ENCODE peak calls at places on chromosomes 4 and X, in four cellular contexts. One of them, this sample, is unnamed.

GRCh38 chr4:120801171-120801758 is 121.3 kb downstream of the PRDM5 start:
- DNase-seq in IMR-90: peak; percentile 78
- DNase-seq in H9: no peak
- DNase-seq in H1: no peak
- DNase-seq in this sample: no peak

GRCh38 chrX:147378767-147379166 is 533.0 kb upstream of the FMR1 start:
- DNase-seq in IMR-90: no peak
- DNase-seq in H9: no peak
- DNase-seq in H1: no peak
- DNase-seq in this sample: no peak

GRCh38 chr4:123363729-123364128 is 32.9 kb upstream of the SPRY1 start:
- DNase-seq in IMR-90: no peak
- DNase-seq in H9: no peak
- DNase-seq in H1: no peak
- DNase-seq in this sample: no peak

GRCh38 chr4:108874806-108875205 is 112.0 kb upstream of the ETNPPL start:
- DNase-seq in IMR-90: no peak
- DNase-seq in H9: no peak
- DNase-seq in H1: no peak
- DNase-seq in this sample: peak; percentile 74

GRCh38 chr4:186699298-186699697 is 24.4 kb downstream of the FAT1 start:
- DNase-seq in IMR-90: peak; percentile 22
- DNase-seq in H9: no peak
- DNase-seq in H1: no peak
- DNase-seq in this sample: peak; percentile 31

GRCh38 chr4:340011-340410 is 2.4 kb downstream of the ZNF141 start:
- DNase-seq in IMR-90: no peak
- DNase-seq in H9: no peak
- DNase-seq in H1: no peak
- DNase-seq in this sample: peak; percentile 26

GRCh38 chr4:77385124-77385969 is 220.3 kb upstream of the CXCL13 start:
- DNase-seq in IMR-90: peak; percentile 63
- DNase-seq in H9: peak; percentile 74
- DNase-seq in H1: peak; percentile 73
- DNase-seq in this sample: peak; percentile 83

GRCh38 chrX:87727615-87728014 is 210.0 kb downstream of the KLHL4 start:
- DNase-seq in IMR-90: no peak
- DNase-seq in H9: no peak
- DNase-seq in H1: no peak
- DNase-seq in this sample: no peak

GRCh38 chr4:128846063-128846462 is 36.6 kb downstream of the JADE1 start:
- DNase-seq in IMR-90: no peak
- DNase-seq in H9: no peak
- DNase-seq in H1: no peak
- DNase-seq in this sample: no peak

GRCh38 chr4:146087856-146088255 is 87.7 kb upstream of the LSM6 start:
- DNase-seq in IMR-90: no peak
- DNase-seq in H9: no peak
- DNase-seq in H1: no peak
- DNase-seq in this sample: no peak

GRCh38 chr4:158667651-158668198 is 4.0 kb downstream of the C4orf46 start:
- DNase-seq in IMR-90: peak; percentile 25
- DNase-seq in H9: no peak
- DNase-seq in H1: no peak
- DNase-seq in this sample: peak; percentile 48

GRCh38 chrX:19382500-19383145 is 38.9 kb downstream of the PDHA1 start:
- DNase-seq in IMR-90: peak; percentile 32
- DNase-seq in H9: peak; percentile 76
- DNase-seq in H1: peak; percentile 77
- DNase-seq in this sample: peak; percentile 63

GRCh38 chrX:38335382-38335781 is 8.1 kb upstream of the RPGR start:
- DNase-seq in IMR-90: no peak
- DNase-seq in H9: no peak
- DNase-seq in H1: no peak
- DNase-seq in this sample: no peak
- H3K56ac ChIP-seq in IMR-90: no peak overlapping the region
- H3K56ac ChIP-seq in H9: no peak overlapping the region
- H3K56ac ChIP-seq in H1: no peak overlapping the region
- H3K56ac ChIP-seq in this sample: no peak overlapping the region

DNA sequence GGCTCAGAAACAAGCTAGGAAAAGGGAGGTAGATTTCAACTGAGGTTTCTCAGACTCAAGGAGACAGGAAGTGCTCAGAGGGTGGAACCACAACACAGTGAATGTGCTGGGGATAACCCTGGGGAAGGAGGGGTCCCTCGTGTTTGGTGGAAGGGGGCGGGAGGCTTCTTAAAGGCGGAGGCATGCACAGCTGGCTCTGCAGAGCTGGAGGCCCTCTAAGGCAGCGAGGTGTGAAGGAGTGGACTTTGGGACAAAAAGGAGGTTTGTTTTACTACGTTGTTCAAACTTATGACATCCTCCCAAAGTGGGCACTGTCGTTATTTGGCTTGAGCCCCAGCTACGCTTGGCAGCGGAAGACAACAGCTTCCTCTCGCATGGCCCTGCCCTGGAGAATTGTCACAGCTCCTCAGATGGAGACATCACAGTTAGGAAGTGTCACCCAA is 21.7 kb upstream of the MTM1 start:
- DNase-seq in IMR-90: no peak
- DNase-seq in H9: no peak
- DNase-seq in H1: no peak
- DNase-seq in this sample: no peak
- H3K4me2 ChIP-seq in IMR-90: no peak overlapping the region
- H3K4me2 ChIP-seq in H9: no peak overlapping the region
- H3K4me2 ChIP-seq in H1: peak overlapping the region; percentile 63
- H3K4me2 ChIP-seq in this sample: no peak overlapping the region

GRCh38 chr4:107575243-107575642 is 144.8 kb downstream of the PAPSS1 start:
- DNase-seq in IMR-90: no peak
- DNase-seq in H9: no peak
- DNase-seq in H1: no peak
- DNase-seq in this sample: no peak
- H3K9ac ChIP-seq in IMR-90: no peak overlapping the region
- H3K9ac ChIP-seq in H9: no peak overlapping the region
- H3K9ac ChIP-seq in H1: no peak overlapping the region
- H3K9ac ChIP-seq in this sample: no peak overlapping the region

DNA sequence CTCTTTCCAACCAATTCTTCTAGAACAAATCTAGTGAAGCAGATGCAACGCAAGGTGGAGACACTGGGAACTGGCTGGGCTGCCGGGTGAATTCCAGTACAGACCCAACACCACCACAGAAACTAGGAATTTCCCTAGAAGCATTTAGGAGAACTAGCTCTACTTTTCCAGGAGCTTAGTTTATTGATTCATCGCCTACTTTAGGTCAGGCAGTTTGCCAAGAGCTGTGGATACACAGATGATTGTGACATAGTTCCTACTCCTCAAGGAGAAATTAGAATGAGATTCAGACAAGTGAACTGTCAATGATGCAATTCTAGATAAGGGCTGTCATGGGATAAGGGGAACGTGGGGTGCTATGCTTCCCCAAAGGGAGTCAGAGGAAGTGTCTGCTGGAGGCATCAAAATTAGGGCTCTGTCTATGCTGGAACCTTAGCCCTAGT is 350.0 kb downstream of the CAMK2D start:
- DNase-seq in IMR-90: peak; percentile 97
- DNase-seq in H9: no peak
- DNase-seq in H1: no peak
- DNase-seq in this sample: no peak
- H3K56ac ChIP-seq in IMR-90: no peak overlapping the region
- H3K56ac ChIP-seq in H9: no peak overlapping the region
- H3K56ac ChIP-seq in H1: no peak overlapping the region
- H3K56ac ChIP-seq in this sample: no peak overlapping the region